ENCODE peak calls at places on chromosomes 2 and 18, in seven cellular contexts. G, X, A, D, F, N and J are unnamed samples.

GRCh38 chr2:197851451-197851850 is 47.1 kb downstream of the PLCL1 start:
- DNase-seq in F (no peak), X (no peak), A (no peak), G (no peak), D (no peak), N (no peak), J (no peak)

GRCh38 chr18:10797882-10798281 is 272.1 kb downstream of the NAPG start:
- DNase-seq in X (no peak), F (no peak), N (no peak), A (no peak), G (no peak), D (no peak), J (no peak)

GRCh38 chr2:19900536-19901200 is 1.1 kb downstream of the TTC32 start:
- DNase-seq in F (no peak), A (no peak), G (no peak), N (peak; percentile 33), D (no peak), X (no peak), J (no peak)

GRCh38 chr18:79465392-79465991 is 69.8 kb downstream of the NFATC1 start:
- DNase-seq in N (no peak), X (no peak), D (no peak), F (no peak), G (no peak), A (no peak), J (no peak)

GRCh38 chr2:28342081-28342967 is 50.3 kb upstream of the FOSL2 start:
- DNase-seq in X (no peak), A (no peak), N (no peak), G (no peak), F (peak; percentile 93), D (no peak), J (peak; percentile 62)

GRCh38 chr2:235263205-235264120 is 230.4 kb upstream of the AGAP1 start:
- DNase-seq in D (peak; percentile 32), N (no peak), G (no peak), F (peak; percentile 93), X (no peak), A (no peak), J (no peak)

GRCh38 chr2:127695491-127696472 is 5.5 kb upstream of the SFT2D3 start:
- DNase-seq in D (no peak), A (no peak), F (no peak), X (no peak), G (peak; percentile 47), N (peak; percentile 20), J (no peak)

GRCh38 chr2:241965931-241966412 is 96.4 kb downstream of the RTP5 start:
- DNase-seq in F (no peak), A (no peak), D (peak; percentile 97), G (peak; percentile 76), N (peak; percentile 51), X (peak; percentile 78), J (no peak)

GRCh38 chr2:151543898-151544297 is 134.2 kb downstream of the RIF1 start:
- DNase-seq in F (no peak), G (no peak), D (no peak), X (no peak), N (no peak), A (no peak), J (no peak)

GRCh38 chr2:227724394-227725039 is at the start of gene SCYGR6:
- DNase-seq in G (no peak), X (no peak), N (no peak), D (no peak), F (no peak), A (no peak), J (no peak)

GRCh38 chr2:84537251-84537650 is 21.0 kb downstream of the DNAH6 start:
- DNase-seq in X (no peak), G (no peak), A (no peak), D (no peak), N (no peak), F (no peak), J (no peak)

GRCh38 chr2:99439989-99440388 is 49.8 kb downstream of the REV1 start:
- DNase-seq in G (no peak), D (no peak), X (no peak), F (no peak), A (no peak), N (no peak), J (no peak)

GRCh38 chr18:47075098-47075883 is 39.9 kb upstream of the ELOA2 start:
- DNase-seq in F (no peak), A (no peak), D (no peak), X (no peak), G (no peak), N (no peak), J (no peak)

GRCh38 chr2:229417906-229418305 is 146.8 kb upstream of the PID1 start:
- DNase-seq in A (no peak), X (no peak), G (no peak), N (no peak), D (no peak), F (no peak), J (no peak)

GRCh38 chr2:20624156-20624883 is 26.6 kb downstream of the HS1BP3 start:
- DNase-seq in X (no peak), F (peak; percentile 81), N (no peak), A (no peak), D (no peak), G (no peak), J (no peak)

GRCh38 chr2:191800874-191801273 is 46.0 kb downstream of the CAVIN2 start:
- DNase-seq in D (no peak), A (no peak), F (no peak), G (no peak), N (no peak), X (no peak), J (no peak)

GRCh38 chr2:51165534-51166260 is 133.8 kb upstream of the NRXN1 start:
- DNase-seq in X (no peak), N (peak; percentile 54), D (no peak), F (no peak), G (no peak), A (no peak), J (no peak)

GRCh38 chr2:86477349-86477748 is 36.2 kb downstream of the KDM3A start:
- DNase-seq in A (no peak), F (no peak), G (no peak), N (no peak), X (no peak), D (peak; percentile 15), J (no peak)

GRCh38 chr2:228689049-228689448 is 507.6 kb upstream of the SPHKAP start:
- DNase-seq in N (no peak), X (no peak), F (no peak), D (no peak), A (no peak), G (no peak), J (no peak)

GRCh38 chr2:45852450-45853150 is 201.1 kb downstream of the PRKCE start:
- DNase-seq in D (no peak), N (no peak), X (no peak), G (no peak), A (no peak), F (no peak), J (no peak)

GRCh38 chr2:176503760-176504159 is 234.5 kb downstream of the MTX2 start:
- DNase-seq in F (no peak), D (no peak), X (no peak), N (no peak), G (no peak), A (no peak), J (no peak)

GRCh38 chr18:13549879-13550231 is 176.5 kb downstream of the FAM210A start:
- DNase-seq in F (peak; percentile 26), N (no peak), D (no peak), X (no peak), G (no peak), A (no peak), J (no peak)

GRCh38 chr18:58221060-58221725 is 177.2 kb downstream of the NEDD4L start:
- DNase-seq in F (no peak), X (no peak), N (no peak), D (peak; percentile 86), G (no peak), A (no peak), J (no peak)

GRCh38 chr2:196987654-196988364 is 61.3 kb upstream of the PGAP1 start:
- DNase-seq in N (peak; percentile 75), G (peak; percentile 34), D (peak; percentile 94), F (no peak), A (no peak), X (peak; percentile 90), J (peak; percentile 16)

GRCh38 chr18:54382076-54382475 is 24.4 kb downstream of the C18orf54 start:
- DNase-seq in N (no peak), D (no peak), X (no peak), G (no peak), A (no peak), F (no peak), J (no peak)

GRCh38 chr2:216922170-216922780 is 62.4 kb upstream of the TNP1 start:
- DNase-seq in F (no peak), X (no peak), N (no peak), G (no peak), D (no peak), A (no peak), J (no peak)

GRCh38 chr2:1683297-1683696 is 61.0 kb downstream of the PXDN start:
- DNase-seq in G (no peak), X (no peak), A (no peak), N (no peak), D (no peak), F (no peak), J (no peak)

GRCh38 chr2:120933693-120934092 is 198.0 kb downstream of the GLI2 start:
- DNase-seq in D (no peak), F (no peak), A (no peak), G (no peak), N (no peak), X (no peak), J (no peak)

GRCh38 chr2:125745514-125745913 is 910.4 kb upstream of the GYPC start:
- DNase-seq in N (peak; percentile 4), A (no peak), D (no peak), G (no peak), F (no peak), X (no peak), J (no peak)

GRCh38 chr18:58272779-58273500 is 228.9 kb downstream of the NEDD4L start:
- DNase-seq in X (no peak), N (no peak), D (no peak), A (no peak), G (no peak), F (no peak), J (no peak)

GRCh38 chr18:48278081-48278480 is 131.1 kb downstream of the ZBTB7C start:
- DNase-seq in F (no peak), N (no peak), A (no peak), D (no peak), G (no peak), X (no peak), J (no peak)

GRCh38 chr2:234481301-234481700 is 15.6 kb downstream of the ARL4C start:
- DNase-seq in F (no peak), D (no peak), G (no peak), X (no peak), N (no peak), A (no peak), J (no peak)

GRCh38 chr2:242075163-242075562 is 205.6 kb downstream of the RTP5 start:
- DNase-seq in D (no peak), A (no peak), G (no peak), X (peak; percentile 55), F (no peak), N (no peak), J (no peak)

GRCh38 chr2:165825041-165825440 is 31.0 kb upstream of the GALNT3 start:
- DNase-seq in N (no peak), D (peak; percentile 17), G (no peak), A (no peak), F (no peak), X (no peak), J (no peak)

GRCh38 chr2:62140785-62141740 is 54.9 kb upstream of the B3GNT2 start:
- DNase-seq in D (no peak), F (no peak), N (no peak), G (no peak), A (no peak), X (no peak), J (no peak)

GRCh38 chr2:1632006-1632348 is 112.3 kb downstream of the PXDN start:
- DNase-seq in A (no peak), D (no peak), G (no peak), F (peak; percentile 62), X (no peak), N (no peak), J (no peak)

GRCh38 chr18:27075828-27076227 is 109.3 kb downstream of the CHST9 start:
- DNase-seq in N (no peak), D (no peak), G (no peak), X (no peak), A (no peak), F (no peak), J (no peak)